ENCODE peak calls at places on chromosomes 1 and 21, in four cellular contexts. O is NCI-H1417, H is progenitor cell of endocrine pancreas, J is RWPE1. G is an unnamed sample.

GRCh38 chr1:94323311-94324167 is 86.2 kb upstream of the ARHGAP29 start:
- DNase-seq in O (no peak), H (no peak), J (no peak), G (no peak)

GRCh38 chr1:198135366-198135765 is 21.4 kb upstream of the NEK7 start:
- DNase-seq in O (no peak), H (no peak), J (no peak), G (no peak)

GRCh38 chr1:162942903-162943567 is 82.1 kb upstream of the CCDC190 start:
- DNase-seq in O (no peak), H (no peak), J (no peak), G (no peak)

GRCh38 chr1:231053493-231054162 is 13.6 kb upstream of the FAM89A start:
- DNase-seq in O (no peak), H (no peak), J (no peak), G (no peak)

GRCh38 chr1:150309758-150310495 is 11.4 kb upstream of the PRPF3 start:
- DNase-seq in O (peak), H (no peak), J (no peak), G (no peak)

GRCh38 chr1:117612517-117613248 is 6.8 kb downstream of the TENT5C start:
- DNase-seq in O (no peak), H (no peak), J (peak), G (no peak)

GRCh38 chr1:108639899-108640560 is 20.9 kb downstream of the HENMT1 start:
- DNase-seq in O (no peak), H (no peak), J (no peak), G (no peak)

GRCh38 chr1:200314085-200314750 is 95.6 kb downstream of the ZNF281 start:
- DNase-seq in O (no peak), H (no peak), J (no peak), G (no peak)

GRCh38 chr1:97507863-97508262 is 413.0 kb downstream of the DPYD start:
- DNase-seq in O (no peak), H (no peak), J (no peak), G (no peak)

GRCh38 chr1:172005856-172006255 is 164.6 kb downstream of the DNM3 start:
- DNase-seq in O (no peak), H (no peak), J (no peak), G (no peak)

GRCh38 chr1:54567961-54568360 is 19.9 kb downstream of the ACOT11 start:
- DNase-seq in O (no peak), H (no peak), J (peak), G (no peak)

GRCh38 chr1:172813330-172813729 is 154.4 kb downstream of the FASLG start:
- DNase-seq in O (no peak), H (no peak), J (no peak), G (no peak)

GRCh38 chr1:156692958-156693857 is 12.2 kb downstream of the CRABP2 start:
- DNase-seq in O (peak), H (peak), J (no peak), G (no peak)

GRCh38 chr1:33093004-33093403 is 12.1 kb downstream of the AZIN2 start:
- DNase-seq in O (no peak), H (no peak), J (no peak), G (no peak)

GRCh38 chr21:17738171-17738953 is 80.8 kb downstream of the C21orf91 start:
- DNase-seq in O (no peak), H (no peak), J (no peak), G (no peak)

GRCh38 chr21:37620401-37620800 is 253.8 kb downstream of the DYRK1A start:
- DNase-seq in O (no peak), H (no peak), J (no peak), G (no peak)

GRCh38 chr1:30527511-30528140 is 195.8 kb downstream of the MATN1 start:
- DNase-seq in O (no peak), H (no peak), J (no peak), G (no peak)

GRCh38 chr1:13788795-13789194 is 88.8 kb downstream of the PRDM2 start:
- DNase-seq in O (no peak), H (no peak), J (no peak), G (no peak)

GRCh38 chr1:113429461-113430153 is 39.3 kb downstream of the MAGI3 start:
- DNase-seq in O (no peak), H (no peak), J (no peak), G (no peak)

GRCh38 chr1:91611498-91611917 is 110.9 kb downstream of the CDC7 start:
- DNase-seq in O (no peak), H (peak), J (peak), G (no peak)

GRCh38 chr1:48869116-48869893 is 92.6 kb upstream of the BEND5 start:
- DNase-seq in O (no peak), H (no peak), J (peak), G (no peak)

GRCh38 chr1:53944469-53945182 is 873 bp downstream of the IFT25 start:
- DNase-seq in O (no peak), H (no peak), J (no peak), G (no peak)

GRCh38 chr21:33968082-33968997 is 52.7 kb upstream of the ATP5PO start:
- DNase-seq in O (no peak), H (no peak), J (peak), G (no peak)

GRCh38 chr1:7898962-7899361 is 41.7 kb downstream of the TNFRSF9 start:
- DNase-seq in O (no peak), H (no peak), J (no peak), G (no peak)

GRCh38 chr1:3539707-3540425 is 71.4 kb downstream of the MEGF6 start:
- DNase-seq in O (peak), H (no peak), J (peak), G (no peak)

GRCh38 chr1:243939167-243939848 is 89.3 kb upstream of the AKT3 start:
- DNase-seq in O (no peak), H (no peak), J (no peak), G (no peak)

GRCh38 chr1:176717052-176717754 is 254.2 kb downstream of the PAPPA2 start:
- DNase-seq in O (no peak), H (no peak), J (no peak), G (no peak)

GRCh38 chr1:151635479-151636072 is 23.7 kb downstream of the SNX27 start:
- DNase-seq in O (no peak), H (no peak), J (no peak), G (no peak)

GRCh38 chr1:213252026-213252425 is 201.0 kb downstream of the RPS6KC1 start:
- DNase-seq in O (peak), H (no peak), J (no peak), G (no peak)

GRCh38 chr1:225871374-225872074 is 10.7 kb downstream of the TMEM63A start:
- DNase-seq in O (peak), H (no peak), J (no peak), G (peak)

GRCh38 chr1:44276006-44276405 is 62.7 kb downstream of the DMAP1 start:
- DNase-seq in O (peak), H (no peak), J (no peak), G (no peak)

GRCh38 chr21:33684923-33685560 is 42.7 kb downstream of the ITSN1 start:
- DNase-seq in O (no peak), H (no peak), J (no peak), G (no peak)

GRCh38 chr1:8439015-8439702 is 121.2 kb downstream of the SLC45A1 start:
- DNase-seq in O (peak), H (no peak), J (peak), G (peak)

GRCh38 chr1:209850342-209850979 is 22.7 kb downstream of the UTP25 start:
- DNase-seq in O (peak), H (peak), J (peak), G (peak)

GRCh38 chr1:155307247-155307740 is 1.4 kb upstream of the FDPS start:
- DNase-seq in O (peak), H (no peak), J (no peak), G (no peak)

GRCh38 chr1:162733336-162733590 is 57.2 kb upstream of the HSD17B7 start:
- DNase-seq in O (no peak), H (no peak), J (no peak), G (no peak)

GRCh38 chr21:28485301-28486022 is 507.2 kb downstream of the LTN1 start:
- DNase-seq in O (no peak), H (no peak), J (peak), G (no peak)

GRCh38 chr1:1925437-1926345 is 6.6 kb upstream of the TMEM52 start:
- DNase-seq in O (no peak), H (no peak), J (no peak), G (no peak)

G was measured in posterior cingulate gyrus.